ENCODE peak calls at places on chromosomes 13 and 19, in ten cellular contexts. One of them, this sample, is unnamed.

GRCh38 chr13:52428295-52428694 is 22.1 kb downstream of the VPS36 start:
- DNase-seq in activated CD4-positive, alpha-beta T cell treated with anti-CD3 and anti-CD28 coated beads for 1 hour: no peak
- DNase-seq in psoas muscle: no peak
- DNase-seq in T-helper 2 cell: no peak
- DNase-seq in MG63: no peak
- DNase-seq in EL: peak
- DNase-seq in T-helper 1 cell: no peak
- DNase-seq in AG08395: no peak
- DNase-seq in trophoblast cell: peak
- DNase-seq in tibial artery: no peak
- DNase-seq in this sample: no peak

GRCh38 chr13:29993716-29994488 is 143.5 kb upstream of the UBL3 start:
- DNase-seq in AG08395: peak
- DNase-seq in T-helper 2 cell: no peak
- DNase-seq in MG63: peak
- DNase-seq in trophoblast cell: peak
- DNase-seq in tibial artery: no peak
- DNase-seq in EL: peak
- DNase-seq in psoas muscle: no peak
- DNase-seq in activated CD4-positive, alpha-beta T cell treated with anti-CD3 and anti-CD28 coated beads for 1 hour: no peak
- DNase-seq in T-helper 1 cell: no peak
- DNase-seq in this sample: no peak

GRCh38 chr13:76307157-76307556 is 579.0 kb downstream of the KCTD12 start:
- DNase-seq in T-helper 2 cell: no peak
- DNase-seq in trophoblast cell: peak
- DNase-seq in EL: no peak
- DNase-seq in tibial artery: no peak
- DNase-seq in activated CD4-positive, alpha-beta T cell treated with anti-CD3 and anti-CD28 coated beads for 1 hour: no peak
- DNase-seq in T-helper 1 cell: no peak
- DNase-seq in psoas muscle: no peak
- DNase-seq in AG08395: no peak
- DNase-seq in MG63: peak
- DNase-seq in this sample: no peak

GRCh38 chr13:24274452-24274971 is 34.9 kb upstream of the C1QTNF9 start:
- DNase-seq in T-helper 1 cell: peak
- DNase-seq in AG08395: no peak
- DNase-seq in psoas muscle: no peak
- DNase-seq in T-helper 2 cell: peak
- DNase-seq in activated CD4-positive, alpha-beta T cell treated with anti-CD3 and anti-CD28 coated beads for 1 hour: peak
- DNase-seq in EL: no peak
- DNase-seq in trophoblast cell: peak
- DNase-seq in MG63: no peak
- DNase-seq in tibial artery: no peak
- DNase-seq in this sample: no peak

GRCh38 chr13:26037302-26037701 is 14.5 kb downstream of the SHISA2 start:
- DNase-seq in T-helper 2 cell: no peak
- DNase-seq in EL: no peak
- DNase-seq in psoas muscle: no peak
- DNase-seq in MG63: no peak
- DNase-seq in T-helper 1 cell: no peak
- DNase-seq in tibial artery: no peak
- DNase-seq in activated CD4-positive, alpha-beta T cell treated with anti-CD3 and anti-CD28 coated beads for 1 hour: no peak
- DNase-seq in AG08395: no peak
- DNase-seq in trophoblast cell: peak
- DNase-seq in this sample: no peak

GRCh38 chr13:92414851-92415250 is 811.8 kb upstream of the GPC6 start:
- DNase-seq in psoas muscle: no peak
- DNase-seq in EL: no peak
- DNase-seq in activated CD4-positive, alpha-beta T cell treated with anti-CD3 and anti-CD28 coated beads for 1 hour: no peak
- DNase-seq in AG08395: no peak
- DNase-seq in T-helper 1 cell: no peak
- DNase-seq in MG63: no peak
- DNase-seq in trophoblast cell: no peak
- DNase-seq in tibial artery: no peak
- DNase-seq in T-helper 2 cell: no peak
- DNase-seq in this sample: no peak

GRCh38 chr19:43562698-43563241 is 12.6 kb downstream of the XRCC1 start:
- DNase-seq in psoas muscle: peak
- DNase-seq in AG08395: peak
- DNase-seq in T-helper 1 cell: peak
- DNase-seq in activated CD4-positive, alpha-beta T cell treated with anti-CD3 and anti-CD28 coated beads for 1 hour: peak
- DNase-seq in trophoblast cell: peak
- DNase-seq in EL: peak
- DNase-seq in T-helper 2 cell: peak
- DNase-seq in MG63: peak
- DNase-seq in tibial artery: peak
- DNase-seq in this sample: no peak

GRCh38 chr13:33487575-33488243 is 202.2 kb upstream of the STARD13 start:
- DNase-seq in T-helper 2 cell: no peak
- DNase-seq in EL: peak
- DNase-seq in psoas muscle: no peak
- DNase-seq in MG63: no peak
- DNase-seq in AG08395: peak
- DNase-seq in tibial artery: peak
- DNase-seq in activated CD4-positive, alpha-beta T cell treated with anti-CD3 and anti-CD28 coated beads for 1 hour: no peak
- DNase-seq in trophoblast cell: peak
- DNase-seq in T-helper 1 cell: no peak
- DNase-seq in this sample: no peak

GRCh38 chr13:102642475-102642874 is 45.7 kb downstream of the TPP2 start:
- DNase-seq in T-helper 2 cell: no peak
- DNase-seq in tibial artery: peak
- DNase-seq in MG63: peak
- DNase-seq in T-helper 1 cell: no peak
- DNase-seq in trophoblast cell: no peak
- DNase-seq in psoas muscle: peak
- DNase-seq in AG08395: no peak
- DNase-seq in EL: no peak
- DNase-seq in activated CD4-positive, alpha-beta T cell treated with anti-CD3 and anti-CD28 coated beads for 1 hour: no peak
- DNase-seq in this sample: no peak

GRCh38 chr13:114077938-114078335 is 54.5 kb downstream of the RASA3 start:
- DNase-seq in activated CD4-positive, alpha-beta T cell treated with anti-CD3 and anti-CD28 coated beads for 1 hour: no peak
- DNase-seq in T-helper 1 cell: no peak
- DNase-seq in tibial artery: no peak
- DNase-seq in psoas muscle: peak
- DNase-seq in MG63: no peak
- DNase-seq in T-helper 2 cell: no peak
- DNase-seq in EL: peak
- DNase-seq in AG08395: peak
- DNase-seq in trophoblast cell: no peak
- DNase-seq in this sample: peak